ENCODE peak calls at places on chromosome 11, in six cellular contexts. I is fibroblast of mammary gland; V is HepG2; S is foreskin fibroblast; Z is heart right ventricle; L is effector CD4-positive, alpha-beta T cell. Q is an unnamed sample.
A peak's percentile ranks its signal among the peaks of the same experiment; 100 is the strongest.

GRCh38 chr11:75162954-75163353 is 12.0 kb downstream of the SLCO2B1 start:
- DNase-seq in I (no peak), V (no peak), S (no peak), Z (no peak), L (no peak), Q (no peak)

GRCh38 chr11:69879734-69880005 is 60.5 kb upstream of the FGF3 start:
- DNase-seq in I (no peak), V (no peak), S (no peak), Z (no peak), L (no peak), Q (no peak)

GRCh38 chr11:33652001-33652400 is 48.6 kb downstream of the C11orf91 start:
- DNase-seq in I (no peak), V (no peak), S (no peak), Z (no peak), L (no peak), Q (no peak)

GRCh38 chr11:69378303-69379141 is 84.6 kb downstream of the MYEOV start:
- DNase-seq in I (no peak), V (no peak), S (no peak), Z (no peak), L (no peak), Q (no peak)

GRCh38 chr11:75275581-75275980 is 35.0 kb downstream of the TPBGL start:
- DNase-seq in I (no peak), V (no peak), S (no peak), Z (no peak), L (peak; percentile 64), Q (no peak)

GRCh38 chr11:13875643-13876042 is 86.9 kb upstream of the SPON1 start:
- DNase-seq in I (no peak), V (no peak), S (no peak), Z (no peak), L (no peak), Q (no peak)

GRCh38 chr11:24859801-24860300 is 363.0 kb downstream of the LUZP2 start:
- DNase-seq in I (no peak), V (no peak), S (no peak), Z (no peak), L (no peak), Q (no peak)

GRCh38 chr11:102384419-102385052 is 37.5 kb downstream of the BIRC2 start:
- DNase-seq in I (no peak), V (no peak), S (no peak), Z (peak; percentile 36), L (no peak), Q (no peak)

GRCh38 chr11:85682330-85683305 is 3.4 kb downstream of the CCDC89 start:
- DNase-seq in I (peak; percentile 52), V (no peak), S (peak; percentile 24), Z (peak; percentile 84), L (peak; percentile 21), Q (no peak)

GRCh38 chr11:6127881-6128280 is 20.4 kb downstream of the OR56B4 start:
- DNase-seq in I (no peak), V (no peak), S (no peak), Z (no peak), L (no peak), Q (no peak)

GRCh38 chr11:124859171-124859570 is 6.1 kb upstream of the ROBO3 start:
- DNase-seq in I (no peak), V (no peak), S (no peak), Z (no peak), L (no peak), Q (no peak)

GRCh38 chr11:71215372-71215965 is 36.9 kb downstream of the SHANK2 start:
- DNase-seq in I (no peak), V (no peak), S (no peak), Z (no peak), L (no peak), Q (no peak)

GRCh38 chr11:119545978-119546915 is 123.3 kb upstream of the THY1 start:
- DNase-seq in I (no peak), V (no peak), S (no peak), Z (no peak), L (no peak), Q (no peak)

GRCh38 chr11:70467196-70468085 is 69.1 kb downstream of the CTTN start:
- DNase-seq in I (peak; percentile 54), V (peak; percentile 33), S (peak; percentile 39), Z (peak; percentile 58), L (no peak), Q (peak; percentile 67)

GRCh38 chr11:118017631-118018315 is 31.6 kb downstream of the IL10RA start:
- DNase-seq in I (no peak), V (no peak), S (no peak), Z (no peak), L (no peak), Q (no peak)

GRCh38 chr11:134289789-134290188 is 13.6 kb downstream of the GLB1L3 start:
- DNase-seq in I (no peak), V (no peak), S (no peak), Z (no peak), L (no peak), Q (no peak)

Q was measured in DMS79.